ENCODE peak calls at places on chromosomes 2 and 18, in four cellular contexts. N, H, I and F are unnamed samples.

GRCh38 chr2:178522950-178523595 is 42.8 kb downstream of the PLEKHA3 start:
- DNase-seq in N (peak; percentile 93), H (peak; percentile 79), I (peak; percentile 83), F (peak; percentile 93)

GRCh38 chr2:187876554-187876953 is 322.3 kb upstream of the TFPI start:
- DNase-seq in N (no peak), H (no peak), I (no peak), F (no peak)

GRCh38 chr2:218400167-218400929 is 680 bp downstream of the CTDSP1 start:
- DNase-seq in N (no peak), H (no peak), I (peak; percentile 74), F (peak; percentile 52)

GRCh38 chr2:12604248-12604801 is 112.4 kb upstream of the TRIB2 start:
- DNase-seq in N (no peak), I (no peak), H (no peak), F (no peak)

GRCh38 chr2:56208380-56208779 is 24.6 kb downstream of the CCDC85A start:
- DNase-seq in H (no peak), N (no peak), I (no peak), F (no peak)

GRCh38 chr18:75168654-75169053 is 40.3 kb downstream of the PTGR3 start:
- DNase-seq in H (no peak), I (no peak), N (no peak), F (no peak)

GRCh38 chr2:24435391-24436316 is 55.4 kb upstream of the NCOA1 start:
- DNase-seq in H (peak; percentile 65), N (no peak), I (no peak), F (no peak)

GRCh38 chr2:52639692-52640091 is 1127.9 kb upstream of the CHAC2 start:
- DNase-seq in N (no peak), H (peak; percentile 71), I (no peak), F (no peak)

GRCh38 chr2:29650634-29651097 is 270.7 kb downstream of the ALK start:
- DNase-seq in H (no peak), N (no peak), I (no peak), F (no peak)

GRCh38 chr2:41940715-41941114 is 107.1 kb upstream of the PKDCC start:
- DNase-seq in I (no peak), H (no peak), N (no peak), F (no peak)

GRCh38 chr2:202771741-202772470 is 99.7 kb downstream of the ICA1L start:
- DNase-seq in I (no peak), H (peak; percentile 75), N (no peak), F (no peak)